ENCODE peak calls at places on chromosomes 11 and 22, in seven cellular contexts. N is germinal center; C is left ventricle myocardium inferior; J is D721Med; V is retina; Z is activated CD4-positive, alpha-beta T cell treated with anti-CD3 and anti-CD28 coated beads, Interleukin-2, amount 10 ng/mL, durations not matched to agents 24 days and 14 days; B is stimulated activated CD4-positive, alpha-beta T cell treated with anti-CD3 and anti-CD28 coated beads, TNF-alpha, amount 100 ng/mL, for 4 hours. F is an unnamed sample.

GRCh38 chr11:91085985-91086384 is 863.1 kb upstream of the CHORDC1 start:
- DNase-seq in N (no peak), C (no peak), J (no peak), V (no peak), Z (no peak), B (no peak), F (no peak)

GRCh38 chr11:120013325-120014250 is 124.3 kb downstream of the TRIM29 start:
- DNase-seq in N (peak; percentile 25), C (peak; percentile 44), J (no peak), V (peak; percentile 74), Z (no peak), B (no peak), F (no peak)

GRCh38 chr11:134686418-134686817 is 274.4 kb upstream of the B3GAT1 start:
- DNase-seq in N (no peak), C (no peak), J (no peak), V (peak; percentile 28), Z (no peak), B (no peak), F (no peak)

GRCh38 chr22:20569059-20570058 is 61.9 kb downstream of the MED15 start:
- DNase-seq in N (no peak), C (peak; percentile 61), J (no peak), V (no peak), Z (peak; percentile 93), B (peak; percentile 47), F (peak; percentile 76)

GRCh38 chr22:46233231-46233630 is 16.9 kb downstream of the CDPF1 start:
- DNase-seq in N (no peak), C (peak; percentile 50), J (no peak), V (no peak), Z (no peak), B (no peak), F (no peak)

GRCh38 chr11:134647066-134647746 is 235.2 kb upstream of the B3GAT1 start:
- DNase-seq in N (no peak), C (no peak), J (no peak), V (no peak), Z (no peak), B (no peak), F (no peak)

GRCh38 chr11:12784987-12785386 is 110.8 kb downstream of the TEAD1 start:
- DNase-seq in N (no peak), C (peak; percentile 37), J (no peak), V (no peak), Z (no peak), B (no peak), F (no peak)

GRCh38 chr11:86743223-86744118 is 56.9 kb upstream of the PRSS23 start:
- DNase-seq in N (no peak), C (no peak), J (no peak), V (no peak), Z (peak; percentile 67), B (no peak), F (no peak)

GRCh38 chr11:64036081-64037026 is 623 bp downstream of the FLRT1 start:
- DNase-seq in N (no peak), C (peak; percentile 45), J (no peak), V (peak; percentile 76), Z (no peak), B (no peak), F (no peak)

GRCh38 chr22:24500251-24500820 is 5.2 kb downstream of the UPB1 start:
- DNase-seq in N (no peak), C (no peak), J (peak; percentile 70), V (peak; percentile 53), Z (no peak), B (no peak), F (no peak)

GRCh38 chr22:29269731-29270474 is 1.8 kb downstream of the EWSR1 start:
- DNase-seq in N (no peak), C (no peak), J (no peak), V (no peak), Z (peak; percentile 71), B (no peak), F (no peak)